ENCODE peak calls at places on chromosomes 1 and 21, in five cellular contexts. Y is AG09319; Q is central memory CD4-positive, alpha-beta T cell; J is AG04450; X is fibroblast of pulmonary artery. V is an unnamed sample.

GRCh38 chr21:43911015-43911934 is 46.3 kb downstream of the AGPAT3 start:
- DNase-seq in Y (no peak), X (no peak), Q (no peak), J (no peak), V (no peak)

GRCh38 chr1:215104283-215104682 is 21.7 kb downstream of the KCNK2 start:
- DNase-seq in Q (no peak), Y (no peak), J (no peak), X (no peak), V (no peak)

GRCh38 chr1:207603777-207604176 is 41.2 kb upstream of the CR1L start:
- DNase-seq in J (no peak), Q (no peak), Y (no peak), X (no peak), V (no peak)

GRCh38 chr1:172680244-172680643 is 21.3 kb downstream of the FASLG start:
- DNase-seq in Q (no peak), X (no peak), Y (no peak), J (no peak), V (no peak)

GRCh38 chr1:119762953-119763352 is 5.8 kb downstream of the HMGCS2 start:
- DNase-seq in Q (no peak), Y (no peak), J (no peak), X (no peak), V (no peak)

GRCh38 chr1:221457706-221458429 is 284.0 kb downstream of the DUSP10 start:
- DNase-seq in Y (no peak), Q (no peak), X (peak), J (no peak), V (no peak)

GRCh38 chr1:153541641-153542569 is 1.2 kb upstream of the S100A5 start:
- DNase-seq in Y (no peak), Q (no peak), X (no peak), J (no peak), V (no peak)

GRCh38 chr1:42913426-42914091 is 45.1 kb downstream of the SLC2A1 start:
- DNase-seq in J (peak), Q (peak), Y (peak), X (peak), V (peak)

GRCh38 chr21:37278199-37278598 is 11.1 kb upstream of the VPS26C start:
- DNase-seq in Y (no peak), Q (no peak), X (no peak), J (no peak), V (no peak)

GRCh38 chr1:221849897-221850296 is 108.0 kb upstream of the DUSP10 start:
- DNase-seq in J (no peak), Y (no peak), Q (no peak), X (no peak), V (no peak)

GRCh38 chr21:15275615-15276228 is 210.9 kb upstream of the NRIP1 start:
- DNase-seq in X (no peak), Q (no peak), J (no peak), Y (no peak), V (no peak)

GRCh38 chr1:246214708-246215504 is 292.2 kb downstream of the SMYD3 start:
- DNase-seq in Q (no peak), J (peak), X (peak), Y (peak), V (no peak)

GRCh38 chr1:233543338-233544255 is 70.3 kb upstream of the KCNK1 start:
- DNase-seq in J (no peak), Y (peak), Q (no peak), X (peak), V (no peak)

GRCh38 chr1:215637041-215637573 is 70.0 kb downstream of the KCTD3 start:
- DNase-seq in X (peak), Q (no peak), Y (peak), J (peak), V (no peak)

GRCh38 chr1:182032251-182032650 is 29.3 kb downstream of the ZNF648 start:
- DNase-seq in J (no peak), X (no peak), Y (no peak), Q (no peak), V (no peak)

GRCh38 chr1:6157528-6158174 is 22.5 kb downstream of the CHD5 start:
- DNase-seq in X (peak), Y (no peak), Q (no peak), J (no peak), V (no peak)

GRCh38 chr1:55506686-55507577 is 291.8 kb upstream of the USP24 start:
- DNase-seq in J (no peak), X (peak), Y (peak), Q (no peak), V (no peak)

GRCh38 chr1:220113136-220113695 is 19.3 kb downstream of the IARS2 start:
- DNase-seq in Y (no peak), Q (peak), X (peak), J (no peak), V (no peak)

GRCh38 chr1:202479630-202480029 is 131.1 kb downstream of the PPP1R12B start:
- DNase-seq in J (no peak), Y (no peak), Q (no peak), X (no peak), V (no peak)

GRCh38 chr1:226444901-226445300 is 37.0 kb upstream of the PARP1 start:
- DNase-seq in X (no peak), Y (no peak), J (no peak), Q (peak), V (peak)